ENCODE peak calls at places on chromosome 19, in eight cellular contexts. J is AG09319; K is Calu3; D is NCI-H2171; F is upper lobe of right lung; I is colonic mucosa; A is stimulated activated CD8-positive, alpha-beta memory T cell treated with anti-CD3 and anti-CD28 coated beads, Interleukin-2, amount 100 ng/mL, for 48 hours; G is activated CD4-positive, alpha-beta T cell treated with anti-CD3 and anti-CD28 coated beads for 1 hour. W is an unnamed sample.

GRCh38 chr19:37564624-37565369 is 29.8 kb downstream of the ZNF571 start:
- DNase-seq in J (no peak), G (no peak), D (no peak), A (no peak), I (no peak), K (no peak), F (no peak), W (no peak)

GRCh38 chr19:49327878-49328544 is 3.0 kb upstream of the SLC6A16 start:
- DNase-seq in G (no peak), K (peak; percentile 57), F (peak; percentile 13), J (no peak), I (peak; percentile 36), D (no peak), A (no peak), W (no peak)

GRCh38 chr19:1725100-1726064 is 27.9 kb upstream of the ONECUT3 start:
- DNase-seq in D (peak; percentile 31), A (peak; percentile 46), J (peak; percentile 14), G (peak; percentile 16), F (no peak), I (peak; percentile 40), K (peak; percentile 75), W (peak; percentile 57)

GRCh38 chr19:51440052-51440451 is 18.2 kb downstream of the SIGLEC8 start:
- DNase-seq in A (no peak), K (no peak), F (peak; percentile 6), G (no peak), J (no peak), D (no peak), I (no peak), W (no peak)

GRCh38 chr19:4182082-4182926 is at the start of the genes ANKRD24 and SIRT6:
- DNase-seq in J (peak; percentile 89), I (peak; percentile 97), K (peak; percentile 94), A (peak; percentile 97), D (peak; percentile 96), G (peak; percentile 95), F (peak; percentile 99), W (peak; percentile 96)

GRCh38 chr19:45311640-45312039 is 11.0 kb downstream of the CKM start:
- DNase-seq in I (no peak), G (no peak), D (no peak), J (no peak), F (no peak), K (no peak), A (no peak), W (peak; percentile 44)

GRCh38 chr19:32773126-32773525 is 53.6 kb downstream of the TDRD12 start:
- DNase-seq in G (no peak), I (no peak), K (no peak), D (no peak), J (no peak), A (no peak), F (no peak), W (no peak)

GRCh38 chr19:7904074-7905020 is 670 bp downstream of the MAP2K7 start:
- DNase-seq in D (peak; percentile 49), J (no peak), G (no peak), I (peak; percentile 62), K (no peak), F (peak; percentile 85), A (peak; percentile 37), W (peak; percentile 64)

GRCh38 chr19:1259206-1259872 is 9.8 kb upstream of the CIRBP start:
- DNase-seq in K (peak; percentile 69), F (peak; percentile 88), J (no peak), G (peak; percentile 56), I (peak; percentile 86), A (peak; percentile 72), D (no peak), W (peak; percentile 87)

GRCh38 chr19:39212377-39212742 is 8.3 kb upstream of the SYCN start:
- DNase-seq in D (no peak), K (peak; percentile 64), F (peak; percentile 72), A (peak; percentile 52), J (no peak), I (peak; percentile 43), G (peak; percentile 29), W (no peak)

GRCh38 chr19:39847525-39847924 is 1.3 kb upstream of the FBL start:
- DNase-seq in K (no peak), G (no peak), F (no peak), J (no peak), A (no peak), I (no peak), D (no peak), W (no peak)

GRCh38 chr19:18070181-18070580 is 16.6 kb downstream of the IL12RB1 start:
- DNase-seq in I (no peak), K (no peak), J (no peak), D (no peak), A (no peak), F (no peak), G (no peak), W (no peak)

GRCh38 chr19:2579678-2580280 is 103.9 kb downstream of the GADD45B start:
- DNase-seq in J (no peak), G (no peak), I (no peak), F (peak; percentile 56), A (no peak), D (no peak), K (no peak), W (no peak)

GRCh38 chr19:18608102-18608804 is 1.7 kb upstream of the CRLF1 start:
- DNase-seq in I (no peak), G (no peak), D (no peak), F (no peak), A (no peak), J (no peak), K (no peak), W (no peak)

GRCh38 chr19:47228168-47228936 is 2.6 kb downstream of the BBC3 start:
- DNase-seq in K (peak; percentile 67), A (no peak), D (no peak), J (no peak), I (peak; percentile 51), F (peak; percentile 84), G (peak; percentile 19), W (peak; percentile 60)

GRCh38 chr19:39098365-39099269 is 14.4 kb downstream of the ACP7 start:
- DNase-seq in J (no peak), A (no peak), K (no peak), D (no peak), G (no peak), I (no peak), F (no peak), W (no peak)

GRCh38 chr19:30516111-30516510 is 143.9 kb downstream of the ZNF536 start:
- DNase-seq in A (no peak), J (no peak), K (no peak), D (no peak), G (no peak), F (no peak), I (no peak), W (no peak)

GRCh38 chr19:848457-848921 is 3.6 kb upstream of the ELANE start:
- DNase-seq in J (no peak), F (no peak), D (no peak), K (no peak), A (no peak), G (no peak), I (no peak), W (peak; percentile 53)

GRCh38 chr19:53503126-53503525 is 34.8 kb upstream of the ZNF331 start:
- DNase-seq in K (no peak), I (no peak), G (no peak), A (no peak), D (no peak), F (no peak), J (no peak), W (no peak)

GRCh38 chr19:56613639-56614038 is 18.5 kb downstream of the ZNF71 start:
- DNase-seq in I (no peak), D (no peak), J (no peak), F (no peak), A (no peak), K (no peak), G (no peak), W (no peak)

GRCh38 chr19:58573658-58574164 is 576 bp upstream of the MZF1 start:
- DNase-seq in I (no peak), F (no peak), J (no peak), A (no peak), D (no peak), G (no peak), K (no peak), W (no peak)

GRCh38 chr19:15563325-15563794 is 51.7 kb upstream of the CYP4F8 start:
- DNase-seq in K (peak; percentile 64), D (no peak), G (no peak), J (no peak), A (no peak), I (peak; percentile 67), F (peak; percentile 61), W (no peak)

GRCh38 chr19:12778020-12778904 is 2.9 kb upstream of the HOOK2 start:
- DNase-seq in F (peak; percentile 86), D (peak; percentile 82), K (peak; percentile 55), A (no peak), G (no peak), I (peak; percentile 74), J (peak; percentile 39), W (peak; percentile 87)

GRCh38 chr19:13149628-13150186 is 468 bp downstream of the STX10 start:
- DNase-seq in J (no peak), A (no peak), G (no peak), D (no peak), K (no peak), F (peak; percentile 89), I (no peak), W (peak; percentile 68)

GRCh38 chr19:53909471-53910169 is 542 bp downstream of the CACNG7 start:
- DNase-seq in F (no peak), J (no peak), G (no peak), I (no peak), A (no peak), K (no peak), D (no peak), W (no peak)

GRCh38 chr19:13007292-13008045 is 12.2 kb downstream of the NFIX start:
- DNase-seq in F (peak; percentile 91), A (no peak), J (no peak), D (no peak), K (no peak), G (no peak), I (no peak), W (peak; percentile 64)

GRCh38 chr19:1503089-1503924 is 9.5 kb downstream of the ADAMTSL5 start:
- DNase-seq in G (peak; percentile 41), I (peak; percentile 62), F (peak; percentile 82), K (peak; percentile 47), D (no peak), J (no peak), A (peak; percentile 72), W (peak; percentile 66)

GRCh38 chr19:49786432-49786831 is 19.6 kb downstream of the AP2A1 start:
- DNase-seq in J (peak; percentile 20), G (no peak), K (no peak), D (no peak), F (no peak), A (no peak), I (no peak), W (peak; percentile 50)

GRCh38 chr19:58227964-58228583 is 640 bp upstream of the ZNF544 start:
- DNase-seq in G (no peak), J (no peak), D (no peak), F (no peak), A (no peak), I (no peak), K (no peak), W (no peak)

GRCh38 chr19:58021541-58022282 is 12.1 kb upstream of the ZSCAN1 start:
- DNase-seq in A (no peak), J (no peak), K (no peak), D (peak; percentile 2), F (no peak), G (no peak), I (peak; percentile 64), W (peak; percentile 62)

GRCh38 chr19:37779139-37780035 is at the start of gene ZNF573:
- DNase-seq in F (peak; percentile 90), D (peak; percentile 91), K (peak; percentile 86), J (peak; percentile 57), I (peak; percentile 93), G (peak; percentile 69), A (peak; percentile 72), W (peak; percentile 88)

GRCh38 chr19:52507266-52507665 is 20.2 kb upstream of the ZNF808 start:
- DNase-seq in K (no peak), I (no peak), J (no peak), G (no peak), F (no peak), A (no peak), D (no peak), W (no peak)